ENCODE peak calls at places on chromosomes 3 and 15, in seven cellular contexts. I is EL; A is mammary epithelial cell; C is WTC11; H is CD4-positive, alpha-beta T cell; F is stimulated activated CD4-positive, alpha-beta T cell treated with anti-CD3 and anti-CD28 coated beads, Interleukin-4, amount 100 ng/mL, for 4 hours; R is stimulated activated naive CD8-positive, alpha-beta T cell treated with anti-CD3 and anti-CD28 coated beads, Interleukin-15, Interleukin-2, amounts not matched to agents 100 U/mL and 50 U/mL, for 24 hours. Y is an unnamed sample.

GRCh38 chr3:182981038-182981380 is 671 bp upstream of the DCUN1D1 start:
- DNase-seq in I (no peak), F (no peak), R (peak), H (no peak), C (no peak), A (no peak), Y (no peak)

GRCh38 chr3:69309810-69310209 is 76.1 kb downstream of the FRMD4B start:
- DNase-seq in C (no peak), F (no peak), H (no peak), I (peak), R (no peak), A (peak), Y (peak)

GRCh38 chr15:25596644-25597562 is 158.1 kb upstream of the UBE3A start:
- DNase-seq in H (no peak), C (no peak), I (no peak), R (no peak), F (no peak), A (no peak), Y (peak)

GRCh38 chr3:73255609-73256029 is 194.2 kb downstream of the EBLN2 start:
- DNase-seq in F (no peak), H (no peak), R (no peak), A (peak), C (no peak), I (peak), Y (no peak)

GRCh38 chr3:72187131-72187530 is 402.2 kb upstream of the PROK2 start:
- DNase-seq in C (no peak), I (no peak), F (no peak), A (no peak), R (no peak), H (no peak), Y (peak)

GRCh38 chr15:82105458-82106205 is 59.8 kb upstream of the MEX3B start:
- DNase-seq in R (no peak), F (no peak), I (peak), A (peak), H (no peak), C (peak), Y (no peak)

GRCh38 chr3:8380904-8381704 is 120.5 kb upstream of the LMCD1 start:
- DNase-seq in R (no peak), C (no peak), A (no peak), F (no peak), I (no peak), H (no peak), Y (no peak)

GRCh38 chr3:193554790-193555189 is at the start of gene ATP13A4:
- DNase-seq in R (no peak), C (peak), A (no peak), F (no peak), I (no peak), H (no peak), Y (no peak)

GRCh38 chr3:184848934-184849333 is 37.0 kb downstream of the VPS8 start:
- DNase-seq in I (no peak), R (no peak), C (no peak), A (no peak), F (no peak), H (no peak), Y (no peak)

GRCh38 chr3:13016726-13017255 is 56.4 kb downstream of the IQSEC1 start:
- DNase-seq in F (no peak), A (no peak), C (no peak), I (no peak), H (no peak), R (no peak), Y (peak)

GRCh38 chr3:77606372-77606771 is 566.5 kb downstream of the ROBO2 start:
- DNase-seq in F (no peak), C (no peak), I (no peak), A (no peak), H (no peak), R (no peak), Y (no peak)

GRCh38 chr3:134186391-134186790 is 64.3 kb downstream of the RYK start:
- DNase-seq in I (no peak), H (no peak), A (no peak), C (no peak), F (no peak), R (no peak), Y (no peak)

GRCh38 chr15:82129144-82129692 is 83.4 kb upstream of the MEX3B start:
- DNase-seq in C (no peak), I (no peak), H (no peak), A (no peak), R (no peak), F (no peak), Y (no peak)

GRCh38 chr3:144053121-144053520 is 81.5 kb downstream of the DIPK2A start:
- DNase-seq in A (peak), H (no peak), R (no peak), C (no peak), I (peak), F (no peak), Y (no peak)

GRCh38 chr3:139327861-139328260 is 16.0 kb upstream of the MRPS22 start:
- DNase-seq in H (no peak), F (peak), R (no peak), I (no peak), A (no peak), C (no peak), Y (no peak)

GRCh38 chr3:197239857-197240256 is 58.6 kb downstream of the DLG1 start:
- DNase-seq in H (no peak), F (no peak), A (no peak), C (no peak), I (no peak), R (no peak), Y (no peak)

GRCh38 chr15:94793641-94794040 is 562.3 kb downstream of the MCTP2 start:
- DNase-seq in C (no peak), R (no peak), I (peak), H (no peak), A (peak), F (no peak), Y (no peak)

GRCh38 chr3:106707347-106707746 is 669.9 kb upstream of the CCDC54 start:
- DNase-seq in I (no peak), H (no peak), R (no peak), C (no peak), A (no peak), F (no peak), Y (no peak)

GRCh38 chr15:71683401-71684274 is 126.7 kb upstream of the NR2E3 start:
- DNase-seq in H (no peak), C (no peak), I (peak), A (no peak), F (no peak), R (no peak), Y (no peak)

Y was measured in RPMI8226.